ENCODE peak calls at places on chromosomes 11 and 22, in eight cellular contexts. L, X, G, S, K, F, C and Z are unnamed samples.

GRCh38 chr11:24859801-24860300 is 363.0 kb downstream of the LUZP2 start:
- DNase-seq in L (no peak), X (no peak), G (no peak), S (no peak), K (no peak), F (no peak), C (no peak), Z (no peak)

GRCh38 chr11:57310630-57311086 is 14.1 kb downstream of the TNKS1BP1 start:
- DNase-seq in L (no peak), X (no peak), G (no peak), S (no peak), K (no peak), F (peak; percentile 94), C (no peak), Z (no peak)

GRCh38 chr22:29320546-29320945 is 5.0 kb upstream of the RASL10A start:
- DNase-seq in L (no peak), X (no peak), G (no peak), S (no peak), K (no peak), F (no peak), C (no peak), Z (no peak)

GRCh38 chr22:39623603-39624500 is 53.3 kb downstream of the CACNA1I start:
- DNase-seq in L (no peak), X (no peak), G (no peak), S (no peak), K (no peak), F (no peak), C (no peak), Z (no peak)

GRCh38 chr11:132862137-132862536 is 670.2 kb downstream of the OPCML start:
- DNase-seq in L (no peak), X (no peak), G (no peak), S (no peak), K (no peak), F (no peak), C (no peak), Z (no peak)

GRCh38 chr22:48506506-48507145 is 1321.0 kb downstream of the BRD1 start:
- DNase-seq in L (no peak), X (no peak), G (no peak), S (no peak), K (no peak), F (no peak), C (no peak), Z (no peak)

GRCh38 chr22:26323013-26323412 is 106.0 kb upstream of the ASPHD2 start:
- DNase-seq in L (no peak), X (no peak), G (no peak), S (no peak), K (no peak), F (no peak), C (no peak), Z (no peak)

GRCh38 chr22:26489447-26490036 is 5.9 kb downstream of the SRRD start:
- DNase-seq in L (no peak), X (no peak), G (no peak), S (no peak), K (no peak), F (no peak), C (no peak), Z (no peak)

GRCh38 chr11:59560702-59561469 is 49.5 kb downstream of the OR4D9 start:
- DNase-seq in L (peak; percentile 79), X (no peak), G (peak; percentile 89), S (peak; percentile 89), K (peak; percentile 92), F (peak; percentile 91), C (peak; percentile 88), Z (peak; percentile 88)

GRCh38 chr22:30488121-30488520 is 16.3 kb upstream of the SEC14L3 start:
- DNase-seq in L (no peak), X (no peak), G (no peak), S (no peak), K (peak; percentile 13), F (no peak), C (no peak), Z (no peak)

GRCh38 chr11:128506384-128506783 is 81.0 kb downstream of the ETS1 start:
- DNase-seq in L (no peak), X (no peak), G (no peak), S (no peak), K (peak; percentile 41), F (no peak), C (no peak), Z (no peak)

DNA sequence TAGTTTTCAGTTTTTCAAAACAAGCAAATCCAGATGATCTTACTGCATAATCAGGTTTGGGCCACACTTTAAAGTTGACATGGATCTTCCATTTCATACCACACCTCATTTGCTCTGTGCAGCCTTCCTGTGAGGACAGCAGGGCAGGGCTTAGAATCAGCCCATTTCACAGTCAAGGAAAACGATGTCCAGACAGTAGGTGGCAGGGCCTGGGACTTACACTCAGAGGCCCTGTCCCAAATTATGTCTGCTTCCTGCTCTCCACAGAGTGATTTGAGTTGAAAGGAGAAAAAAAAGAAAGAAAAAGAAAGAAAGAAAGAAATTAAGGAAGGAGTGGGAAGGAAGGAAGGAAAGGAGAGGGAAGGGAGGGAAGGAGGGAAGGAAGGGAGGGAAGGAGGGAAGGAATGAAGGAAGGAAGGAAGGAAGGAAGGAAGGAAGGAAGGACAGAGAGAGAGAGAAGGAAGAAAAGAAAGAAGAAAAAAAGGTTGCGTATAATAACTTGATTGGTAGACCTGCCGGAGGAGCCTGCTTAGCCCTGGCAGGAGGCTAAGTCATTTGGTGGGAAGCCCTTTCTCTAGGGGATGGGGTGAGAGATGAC is 23.6 kb downstream of the TSKU start:
- DNase-seq in L (no peak), X (no peak), G (no peak), S (no peak), K (no peak), F (no peak), C (no peak), Z (no peak)
- TF ChIP-seq CTCF in L (no peak), X (no peak), G (no peak), S (no peak), K (no peak), F (no peak), C (no peak), Z (no peak)

GRCh38 chr11:2415601-2416380 is 15.2 kb downstream of the TSSC4 start:
- DNase-seq in L (no peak), X (no peak), G (no peak), S (no peak), K (no peak), F (no peak), C (no peak), Z (no peak)
- TF ChIP-seq CTCF in L (no peak), X (no peak), G (no peak), S (peak; percentile 2), K (peak; percentile 27), F (no peak), C (no peak), Z (no peak)

GRCh38 chr11:67287355-67288197 is 1.5 kb upstream of the ANKRD13D start:
- DNase-seq in L (no peak), X (no peak), G (peak; percentile 37), S (no peak), K (peak; percentile 64), F (no peak), C (no peak), Z (no peak)

GRCh38 chr11:67288198-67288451 is 978 bp upstream of the ANKRD13D start:
- DNase-seq in L (no peak), X (no peak), G (no peak), S (no peak), K (no peak), F (no peak), C (no peak), Z (no peak)

GRCh38 chr11:67285541-67286498 is 3.3 kb upstream of the ANKRD13D start:
- DNase-seq in L (no peak), X (no peak), G (peak; percentile 40), S (no peak), K (peak; percentile 46), F (no peak), C (no peak), Z (no peak)

GRCh38 chr11:67284811-67285540 is 4.1 kb upstream of the ANKRD13D start:
- DNase-seq in L (no peak), X (no peak), G (peak; percentile 36), S (no peak), K (no peak), F (no peak), C (no peak), Z (no peak)

DNA sequence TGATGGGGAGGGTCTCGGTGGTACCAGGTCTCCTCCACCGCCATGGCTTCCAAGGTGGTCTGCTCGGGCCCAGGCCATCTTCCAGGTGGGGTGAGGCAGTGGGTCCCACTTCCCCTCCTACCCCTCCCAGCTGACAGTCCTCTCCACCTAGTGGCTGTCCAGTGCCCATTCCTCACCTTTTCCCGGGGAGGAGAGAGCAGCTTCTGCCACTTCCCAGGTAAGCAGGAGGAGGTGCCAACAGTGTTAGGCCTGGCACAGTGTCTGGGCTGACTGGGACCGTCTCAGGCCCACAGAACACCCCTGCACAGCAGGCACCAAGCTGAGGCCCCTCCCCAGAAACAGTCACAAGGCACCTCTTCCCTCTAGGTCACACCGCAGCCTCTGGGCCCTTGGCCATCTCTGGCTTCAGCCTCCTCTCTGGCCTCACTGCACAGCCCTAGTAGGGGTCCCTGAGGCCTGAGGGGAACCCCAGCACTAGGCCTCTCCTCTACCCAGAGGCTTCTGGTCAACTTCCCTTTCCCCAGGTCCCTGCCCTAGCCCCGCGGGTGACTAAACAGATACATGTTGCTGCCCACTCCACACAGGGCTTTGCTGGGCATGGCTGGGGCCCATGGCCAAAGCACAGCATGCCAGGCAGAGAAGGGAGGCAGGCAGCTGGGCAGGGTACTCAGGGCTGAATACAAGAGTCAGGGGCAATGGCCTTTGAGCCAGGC is 2.3 kb upstream of the ANKRD13D start:
- DNase-seq in L (no peak), X (no peak), G (peak; percentile 73), S (no peak), K (no peak), F (peak; percentile 56), C (no peak), Z (no peak)
- TF ChIP-seq CTCF in L (no peak), X (no peak), G (no peak), S (peak; percentile 15), K (no peak), F (no peak), C (no peak), Z (peak; percentile 18)

GRCh38 chr11:84398017-84398626 is 1112.0 kb upstream of the CCDC90B start:
- DNase-seq in L (no peak), X (no peak), G (no peak), S (peak; percentile 24), K (no peak), F (peak; percentile 27), C (no peak), Z (no peak)
- TF ChIP-seq CTCF in L (no peak), X (peak; percentile 37), G (no peak), S (peak; percentile 52), K (no peak), F (peak; percentile 29), C (no peak), Z (no peak)

DNA sequence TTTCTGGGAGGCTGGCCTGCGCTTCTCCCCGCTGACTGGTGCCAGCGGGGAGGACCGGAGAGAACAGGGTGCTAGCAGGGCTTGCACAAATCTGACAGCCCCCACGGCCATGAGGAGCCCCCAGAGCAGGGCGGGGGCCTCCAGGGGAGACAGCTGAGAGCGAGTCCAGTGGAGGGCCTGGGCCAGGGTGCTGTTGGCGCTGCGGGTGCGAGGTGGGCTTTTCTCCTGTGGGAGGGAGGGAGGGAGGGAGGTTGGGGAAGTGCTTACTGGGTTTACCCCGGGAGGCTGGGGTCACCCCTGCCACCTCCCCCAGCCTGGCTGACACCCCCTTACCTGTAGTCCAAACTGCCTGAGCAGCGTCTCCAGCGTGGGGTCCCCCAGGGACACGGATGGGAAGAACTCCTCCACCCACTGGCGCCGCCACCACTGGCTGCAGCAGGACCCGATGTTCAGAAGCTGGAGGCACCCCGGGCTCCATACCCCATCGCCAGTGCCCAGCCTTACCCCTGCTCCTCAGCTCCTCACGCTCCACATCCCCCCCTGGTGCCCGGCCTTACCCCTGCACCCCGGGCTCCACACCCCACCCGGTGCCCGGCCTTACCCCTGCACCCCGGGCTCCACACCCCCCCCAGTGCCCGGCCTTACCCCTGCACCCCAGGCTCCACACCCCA is 3.9 kb downstream of the LMF2 start:
- DNase-seq in L (no peak), X (no peak), G (no peak), S (no peak), K (peak; percentile 50), F (no peak), C (no peak), Z (no peak)
- TF ChIP-seq CTCF in L (no peak), X (no peak), G (no peak), S (peak; percentile 14), K (no peak), F (no peak), C (no peak), Z (no peak)